ENCODE peak calls at places on chromosomes 12 and 14, in ten cellular contexts. Y, N, Q, S, T, U, E, C, Z and M are unnamed samples.

GRCh38 chr14:89844508-89844907 is 110.0 kb downstream of the EFCAB11 start:
- DNase-seq in Z (no peak), Q (no peak), N (no peak), U (no peak), C (no peak), E (no peak), Y (no peak), T (no peak), S (no peak), M (peak)

GRCh38 chr12:56202366-56202765 is 13.1 kb upstream of the SMARCC2 start:
- DNase-seq in E (no peak), S (no peak), C (no peak), T (no peak), Z (no peak), N (no peak), U (no peak), Y (no peak), Q (no peak), M (no peak)

GRCh38 chr14:29773990-29774389 is 153.7 kb downstream of the PRKD1 start:
- DNase-seq in U (no peak), C (no peak), Z (no peak), N (no peak), T (no peak), Y (no peak), S (no peak), E (no peak), Q (no peak), M (no peak)

GRCh38 chr14:71262466-71262865 is 355.2 kb downstream of the PCNX1 start:
- DNase-seq in E (peak), Q (no peak), Z (no peak), S (no peak), N (no peak), T (no peak), Y (no peak), C (no peak), U (no peak), M (no peak)

GRCh38 chr14:63229330-63230059 is 25.3 kb downstream of the RHOJ start:
- DNase-seq in C (no peak), Y (peak), T (no peak), Z (no peak), E (no peak), N (no peak), S (no peak), U (no peak), Q (no peak), M (no peak)

GRCh38 chr14:76947078-76947837 is 81.2 kb downstream of the IRF2BPL start:
- DNase-seq in E (peak), Q (peak), S (peak), N (no peak), Y (peak), C (peak), Z (peak), T (peak), U (peak), M (peak)

GRCh38 chr14:74421997-74422396 is 4.0 kb downstream of the SYNDIG1L start:
- DNase-seq in E (no peak), T (no peak), Y (no peak), Z (no peak), S (no peak), N (no peak), C (no peak), U (no peak), Q (no peak), M (no peak)

GRCh38 chr12:77189463-77189862 is 124.1 kb upstream of the E2F7 start:
- DNase-seq in N (no peak), S (no peak), Y (no peak), U (peak), T (no peak), C (no peak), E (no peak), Z (peak), Q (no peak), M (peak)

GRCh38 chr14:90785474-90785873 is 30.8 kb downstream of the TTC7B start:
- DNase-seq in S (no peak), U (no peak), Z (no peak), Q (peak), T (no peak), C (no peak), E (no peak), Y (peak), N (peak), M (peak)

GRCh38 chr14:84961637-84962036 is 568.3 kb upstream of the FLRT2 start:
- DNase-seq in Q (no peak), S (no peak), Y (no peak), N (no peak), T (no peak), C (no peak), Z (peak), E (no peak), U (no peak), M (no peak)

GRCh38 chr14:71321556-71322315 is 414.5 kb downstream of the PCNX1 start:
- DNase-seq in E (peak), Q (peak), U (peak), Z (no peak), N (no peak), T (peak), C (no peak), Y (no peak), S (no peak), M (peak)

GRCh38 chr14:60188115-60188514 is 22.9 kb upstream of the DHRS7 start:
- DNase-seq in Y (no peak), Z (no peak), E (no peak), Q (peak), T (no peak), N (no peak), S (no peak), C (no peak), U (no peak), M (peak)

GRCh38 chr14:85578925-85579324 is 49.0 kb downstream of the FLRT2 start:
- DNase-seq in U (no peak), N (no peak), Y (no peak), S (no peak), Q (no peak), T (no peak), C (no peak), Z (no peak), E (no peak), M (no peak)

GRCh38 chr12:53659609-53660008 is 16.3 kb downstream of the ATP5MC2 start:
- DNase-seq in U (no peak), Y (no peak), E (no peak), Z (peak), S (no peak), C (no peak), Q (no peak), T (no peak), N (no peak), M (no peak)

GRCh38 chr12:15186593-15186992 is 34.6 kb downstream of the RERG start:
- DNase-seq in T (no peak), Y (no peak), S (no peak), U (no peak), E (no peak), N (no peak), C (no peak), Z (no peak), Q (no peak), M (no peak)

GRCh38 chr12:85405781-85406522 is 125.9 kb downstream of the ALX1 start:
- DNase-seq in C (no peak), U (no peak), Q (no peak), Z (peak), S (no peak), N (no peak), Y (no peak), E (no peak), T (no peak), M (peak)

GRCh38 chr12:53452159-53453077 is 516 bp downstream of the PCBP2 start:
- DNase-seq in E (peak), N (peak), Z (peak), Q (peak), U (peak), C (peak), S (peak), T (peak), Y (peak), M (peak)

GRCh38 chr14:60865378-60866127 is 115.3 kb downstream of the TRMT5 start:
- DNase-seq in T (no peak), N (no peak), C (no peak), Y (no peak), Z (no peak), S (no peak), Q (no peak), U (no peak), E (no peak), M (no peak)

GRCh38 chr12:12715459-12716150 is 1.6 kb upstream of the CDKN1B start:
- DNase-seq in Z (no peak), N (peak), T (no peak), Y (no peak), E (no peak), Q (peak), S (peak), C (peak), U (no peak), M (no peak)

GRCh38 chr14:51684760-51685159 is 33.0 kb downstream of the FRMD6 start:
- DNase-seq in E (no peak), C (no peak), Y (no peak), Z (no peak), S (no peak), N (no peak), U (no peak), Q (no peak), T (no peak), M (no peak)